ENCODE peak calls at places on chromosome 21, in six cellular contexts. One of them, this sample, is unnamed.

GRCh38 chr21:42252267-42252666 is 33.3 kb downstream of the ABCG1 start:
- DNase-seq in IMR-90: no peak
- DNase-seq in neuronal stem cell: no peak
- DNase-seq in H1: no peak
- DNase-seq in mesenchymal stem cell: no peak
- DNase-seq in trophoblast cell: no peak
- DNase-seq in this sample: no peak

GRCh38 chr21:37223804-37224345 is 43.3 kb downstream of the VPS26C start:
- DNase-seq in IMR-90: no peak
- DNase-seq in neuronal stem cell: no peak
- DNase-seq in H1: no peak
- DNase-seq in mesenchymal stem cell: no peak
- DNase-seq in trophoblast cell: no peak
- DNase-seq in this sample: no peak

GRCh38 chr21:37702241-37702640 is 214.0 kb downstream of the KCNJ6 start:
- DNase-seq in IMR-90: no peak
- DNase-seq in neuronal stem cell: no peak
- DNase-seq in H1: no peak
- DNase-seq in mesenchymal stem cell: no peak
- DNase-seq in trophoblast cell: peak
- DNase-seq in this sample: no peak

GRCh38 chr21:28272272-28272992 is 720.2 kb downstream of the LTN1 start:
- DNase-seq in IMR-90: peak
- DNase-seq in neuronal stem cell: no peak
- DNase-seq in H1: no peak
- DNase-seq in mesenchymal stem cell: peak
- DNase-seq in trophoblast cell: no peak
- DNase-seq in this sample: no peak

GRCh38 chr21:26806734-26807372 is 38.4 kb downstream of the ADAMTS1 start:
- DNase-seq in IMR-90: peak
- DNase-seq in neuronal stem cell: no peak
- DNase-seq in H1: no peak
- DNase-seq in mesenchymal stem cell: peak
- DNase-seq in trophoblast cell: no peak
- DNase-seq in this sample: no peak

GRCh38 chr21:36155603-36156338 is 853 bp upstream of the DOP1B start:
- DNase-seq in IMR-90: no peak
- DNase-seq in neuronal stem cell: no peak
- DNase-seq in H1: no peak
- DNase-seq in mesenchymal stem cell: no peak
- DNase-seq in trophoblast cell: peak
- DNase-seq in this sample: peak

GRCh38 chr21:37536616-37537278 is 170.2 kb downstream of the DYRK1A start:
- DNase-seq in IMR-90: no peak
- DNase-seq in neuronal stem cell: no peak
- DNase-seq in H1: no peak
- DNase-seq in mesenchymal stem cell: no peak
- DNase-seq in trophoblast cell: no peak
- DNase-seq in this sample: no peak

GRCh38 chr21:20739421-20739820 is 258.8 kb upstream of the NCAM2 start:
- DNase-seq in IMR-90: no peak
- DNase-seq in neuronal stem cell: no peak
- DNase-seq in H1: no peak
- DNase-seq in mesenchymal stem cell: no peak
- DNase-seq in trophoblast cell: no peak
- DNase-seq in this sample: peak

GRCh38 chr21:26124421-26124833 is 46.1 kb downstream of the APP start:
- DNase-seq in IMR-90: peak
- DNase-seq in neuronal stem cell: no peak
- DNase-seq in H1: no peak
- DNase-seq in mesenchymal stem cell: peak
- DNase-seq in trophoblast cell: peak
- DNase-seq in this sample: no peak

GRCh38 chr21:29130234-29130993 is at the start of gene MAP3K7CL:
- DNase-seq in IMR-90: peak
- DNase-seq in neuronal stem cell: no peak
- DNase-seq in H1: no peak
- DNase-seq in mesenchymal stem cell: peak
- DNase-seq in trophoblast cell: peak
- DNase-seq in this sample: no peak

GRCh38 chr21:23475518-23476189 is 2131.6 kb downstream of the MRPL39 start:
- DNase-seq in IMR-90: no peak
- DNase-seq in neuronal stem cell: no peak
- DNase-seq in H1: no peak
- DNase-seq in mesenchymal stem cell: no peak
- DNase-seq in trophoblast cell: peak
- DNase-seq in this sample: no peak

GRCh38 chr21:36297938-36298572 is 21.9 kb upstream of the MORC3 start:
- DNase-seq in IMR-90: peak
- DNase-seq in neuronal stem cell: no peak
- DNase-seq in H1: no peak
- DNase-seq in mesenchymal stem cell: peak
- DNase-seq in trophoblast cell: peak
- DNase-seq in this sample: no peak

GRCh38 chr21:33063907-33064622 is 5.9 kb upstream of the OLIG1 start:
- DNase-seq in IMR-90: no peak
- DNase-seq in neuronal stem cell: no peak
- DNase-seq in H1: no peak
- DNase-seq in mesenchymal stem cell: no peak
- DNase-seq in trophoblast cell: no peak
- DNase-seq in this sample: peak

GRCh38 chr21:43262427-43262826 is 93.6 kb downstream of the CRYAA start:
- DNase-seq in IMR-90: peak
- DNase-seq in neuronal stem cell: no peak
- DNase-seq in H1: no peak
- DNase-seq in mesenchymal stem cell: no peak
- DNase-seq in trophoblast cell: no peak
- DNase-seq in this sample: peak
- H2BK5ac ChIP-seq in IMR-90: peak
- H2BK5ac ChIP-seq in neuronal stem cell: no peak
- H2BK5ac ChIP-seq in H1: no peak
- H2BK5ac ChIP-seq in mesenchymal stem cell: no peak
- H2BK5ac ChIP-seq in trophoblast cell: no peak
- H2BK5ac ChIP-seq in this sample: no peak

DNA sequence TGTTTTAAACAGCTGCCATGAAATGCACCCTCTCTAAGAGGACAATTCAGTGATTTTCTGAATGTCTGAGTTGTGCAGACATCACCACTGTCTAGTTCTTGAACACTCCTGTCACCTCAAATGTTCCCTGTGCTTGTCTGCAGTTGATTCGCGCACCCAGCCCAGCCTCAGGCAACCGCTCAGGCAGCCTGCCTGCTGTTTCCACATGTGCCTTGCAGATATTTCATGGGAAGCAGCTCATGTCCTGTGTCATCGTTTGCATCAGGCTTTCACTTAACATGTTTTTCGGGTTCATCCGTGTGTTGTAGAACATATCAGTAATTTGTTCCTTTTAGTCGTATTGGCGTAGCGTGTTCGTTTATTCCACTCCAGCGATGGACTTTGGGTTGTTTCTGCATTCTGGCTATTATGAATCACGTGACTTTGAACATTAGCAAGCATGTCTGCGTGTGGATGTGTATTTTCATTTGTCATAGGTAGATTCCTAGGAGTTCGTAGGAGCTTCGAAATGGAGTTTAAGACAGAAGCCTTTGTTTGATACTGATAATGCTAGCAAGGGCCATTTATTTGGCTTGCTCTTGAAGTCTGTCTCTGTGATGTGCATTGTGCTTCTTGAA is 12.1 kb downstream of the ADARB1 start:
- DNase-seq in IMR-90: no peak
- DNase-seq in neuronal stem cell: no peak
- DNase-seq in H1: no peak
- DNase-seq in mesenchymal stem cell: no peak
- DNase-seq in trophoblast cell: no peak
- DNase-seq in this sample: no peak
- H4K91ac ChIP-seq in IMR-90: no peak
- H4K91ac ChIP-seq in neuronal stem cell: no peak
- H4K91ac ChIP-seq in H1: no peak
- H4K91ac ChIP-seq in mesenchymal stem cell: no peak
- H4K91ac ChIP-seq in trophoblast cell: no peak
- H4K91ac ChIP-seq in this sample: no peak

GRCh38 chr21:34745557-34746255 is 76.9 kb downstream of the CLIC6 start:
- DNase-seq in IMR-90: peak
- DNase-seq in neuronal stem cell: peak
- DNase-seq in H1: peak
- DNase-seq in mesenchymal stem cell: peak
- DNase-seq in trophoblast cell: peak
- DNase-seq in this sample: peak
- H2BK5ac ChIP-seq in IMR-90: no peak
- H2BK5ac ChIP-seq in neuronal stem cell: no peak
- H2BK5ac ChIP-seq in H1: no peak
- H2BK5ac ChIP-seq in mesenchymal stem cell: no peak
- H2BK5ac ChIP-seq in trophoblast cell: no peak
- H2BK5ac ChIP-seq in this sample: no peak

GRCh38 chr21:40837456-40837855 is 9.5 kb downstream of the DSCAM start:
- DNase-seq in IMR-90: no peak
- DNase-seq in neuronal stem cell: no peak
- DNase-seq in H1: no peak
- DNase-seq in mesenchymal stem cell: no peak
- DNase-seq in trophoblast cell: peak
- DNase-seq in this sample: no peak
- H4K91ac ChIP-seq in IMR-90: no peak
- H4K91ac ChIP-seq in neuronal stem cell: no peak
- H4K91ac ChIP-seq in H1: no peak
- H4K91ac ChIP-seq in mesenchymal stem cell: no peak
- H4K91ac ChIP-seq in trophoblast cell: no peak
- H4K91ac ChIP-seq in this sample: no peak